ENCODE peak calls at places on chromosomes 16 and 17, in seven cellular contexts. U is endothelial cell, O is sigmoid colon, Z is glutamatergic neuron, X is pancreas, B is left ventricle myocardium inferior, L is AG10803. K is an unnamed sample.

GRCh38 chr17:19359856-19360255 is 2.7 kb downstream of the B9D1 start:
- DNase-seq in U (no peak), O (peak; percentile 50), Z (no peak), X (no peak), B (no peak), L (no peak), K (no peak)

GRCh38 chr17:77420804-77421634 is 280.2 kb downstream of the SEC14L1 start:
- DNase-seq in U (peak; percentile 44), O (peak; percentile 94), Z (peak; percentile 59), X (no peak), B (no peak), L (peak; percentile 87), K (peak; percentile 72)

GRCh38 chr16:27781195-27781524 is 231.2 kb downstream of the KATNIP start:
- DNase-seq in U (no peak), O (peak; percentile 73), Z (peak; percentile 17), X (no peak), B (peak; percentile 45), L (peak; percentile 16), K (no peak)

GRCh38 chr17:80413771-80414507 is 1.0 kb upstream of the ENDOV start:
- DNase-seq in U (no peak), O (no peak), Z (no peak), X (no peak), B (no peak), L (no peak), K (no peak)

GRCh38 chr16:30491229-30491628 is 18.7 kb downstream of the ITGAL start:
- DNase-seq in U (no peak), O (no peak), Z (no peak), X (no peak), B (no peak), L (no peak), K (no peak)

GRCh38 chr17:39225974-39226683 is 384 bp upstream of the STAC2 start:
- DNase-seq in U (peak; percentile 72), O (peak; percentile 87), Z (peak; percentile 95), X (no peak), B (peak; percentile 74), L (no peak), K (no peak)

GRCh38 chr17:68954146-68954971 is 833 bp downstream of the ABCA8 start:
- DNase-seq in U (no peak), O (no peak), Z (no peak), X (no peak), B (no peak), L (peak; percentile 38), K (no peak)

GRCh38 chr16:16042076-16042475 is 92.7 kb downstream of the ABCC1 start:
- DNase-seq in U (no peak), O (no peak), Z (no peak), X (no peak), B (peak; percentile 53), L (peak; percentile 95), K (no peak)

GRCh38 chr17:57739402-57740224 is 5.5 kb downstream of the CCDC182 start:
- DNase-seq in U (no peak), O (no peak), Z (no peak), X (no peak), B (no peak), L (no peak), K (peak; percentile 56)

GRCh38 chr17:38572665-38573365 is 32.9 kb downstream of the SRCIN1 start:
- DNase-seq in U (peak; percentile 35), O (no peak), Z (peak; percentile 72), X (peak; percentile 75), B (no peak), L (no peak), K (peak; percentile 65)

GRCh38 chr17:60345233-60345632 is 46.7 kb downstream of the USP32 start:
- DNase-seq in U (no peak), O (no peak), Z (no peak), X (no peak), B (no peak), L (no peak), K (no peak)

GRCh38 chr16:56013962-56014552 is 138.9 kb upstream of the CES5A start:
- DNase-seq in U (peak; percentile 78), O (no peak), Z (no peak), X (peak; percentile 58), B (peak; percentile 44), L (peak; percentile 5), K (peak; percentile 10)

DNA sequence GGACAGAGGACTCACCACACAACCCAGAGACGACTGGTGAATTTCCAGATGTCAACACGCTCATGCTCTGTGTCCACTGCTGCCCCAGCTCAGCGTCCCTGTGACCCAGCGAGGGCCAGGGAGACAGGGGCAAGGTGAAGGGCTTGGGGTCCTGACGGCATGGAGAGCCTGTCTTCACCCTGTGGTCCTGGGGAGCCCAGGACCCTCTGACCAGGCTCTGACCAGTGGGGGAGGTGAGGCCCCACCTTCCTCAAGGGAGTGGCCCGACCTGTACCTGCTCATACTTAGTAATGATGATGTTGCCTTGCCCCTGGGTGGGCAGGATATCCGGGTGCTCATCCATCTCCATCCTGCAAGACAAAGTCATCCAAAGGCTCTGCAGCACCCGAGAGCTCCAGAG is 39.8 kb downstream of the TNFRSF13B start:
- DNase-seq in U (no peak), O (no peak), Z (no peak), X (peak; percentile 30), B (peak; percentile 3), L (no peak), K (no peak)
- TF ChIP-seq CTCF in U (no peak), O (no peak), Z (no peak), X (no peak), B (no peak), L (no peak), K (no peak)

GRCh38 chr17:44006581-44007345 is 2.3 kb downstream of the NAGS start:
- DNase-seq in U (peak; percentile 97), O (peak; percentile 98), Z (peak; percentile 97), X (peak; percentile 100), B (peak; percentile 98), L (peak; percentile 93), K (peak; percentile 100)

GRCh38 chr17:44005527-44005864 is 1.1 kb downstream of the NAGS start:
- DNase-seq in U (no peak), O (no peak), Z (no peak), X (peak; percentile 58), B (no peak), L (no peak), K (no peak)

GRCh38 chr17:44007346-44008204 is 3.2 kb downstream of the NAGS start:
- DNase-seq in U (no peak), O (peak; percentile 69), Z (no peak), X (peak; percentile 72), B (peak; percentile 33), L (no peak), K (no peak)

GRCh38 chr17:44004761-44005526 is 522 bp downstream of the NAGS start:
- DNase-seq in U (peak; percentile 37), O (no peak), Z (peak; percentile 39), X (peak; percentile 70), B (no peak), L (no peak), K (no peak)

GRCh38 chr17:44005865-44006580 is 1.6 kb downstream of the NAGS start:
- DNase-seq in U (peak; percentile 65), O (no peak), Z (peak; percentile 60), X (peak; percentile 78), B (no peak), L (no peak), K (peak; percentile 61)
- TF ChIP-seq CTCF in U (no peak), O (no peak), Z (no peak), X (no peak), B (no peak), L (peak; percentile 19), K (peak; percentile 26)

GRCh38 chr17:30290077-30290476 is 1.7 kb downstream of the BLMH start:
- DNase-seq in U (no peak), O (no peak), Z (no peak), X (no peak), B (no peak), L (no peak), K (no peak)

GRCh38 chr17:30296499-30297038 is 4.8 kb upstream of the BLMH start:
- DNase-seq in U (no peak), O (no peak), Z (no peak), X (no peak), B (no peak), L (no peak), K (no peak)

GRCh38 chr17:30292490-30292858 is 730 bp upstream of the BLMH start:
- DNase-seq in U (no peak), O (no peak), Z (no peak), X (no peak), B (no peak), L (no peak), K (no peak)

GRCh38 chr17:30291571-30292489 is at the start of gene BLMH:
- DNase-seq in U (peak; percentile 83), O (peak; percentile 88), Z (peak; percentile 88), X (peak; percentile 92), B (peak; percentile 86), L (peak; percentile 77), K (peak; percentile 96)

DNA sequence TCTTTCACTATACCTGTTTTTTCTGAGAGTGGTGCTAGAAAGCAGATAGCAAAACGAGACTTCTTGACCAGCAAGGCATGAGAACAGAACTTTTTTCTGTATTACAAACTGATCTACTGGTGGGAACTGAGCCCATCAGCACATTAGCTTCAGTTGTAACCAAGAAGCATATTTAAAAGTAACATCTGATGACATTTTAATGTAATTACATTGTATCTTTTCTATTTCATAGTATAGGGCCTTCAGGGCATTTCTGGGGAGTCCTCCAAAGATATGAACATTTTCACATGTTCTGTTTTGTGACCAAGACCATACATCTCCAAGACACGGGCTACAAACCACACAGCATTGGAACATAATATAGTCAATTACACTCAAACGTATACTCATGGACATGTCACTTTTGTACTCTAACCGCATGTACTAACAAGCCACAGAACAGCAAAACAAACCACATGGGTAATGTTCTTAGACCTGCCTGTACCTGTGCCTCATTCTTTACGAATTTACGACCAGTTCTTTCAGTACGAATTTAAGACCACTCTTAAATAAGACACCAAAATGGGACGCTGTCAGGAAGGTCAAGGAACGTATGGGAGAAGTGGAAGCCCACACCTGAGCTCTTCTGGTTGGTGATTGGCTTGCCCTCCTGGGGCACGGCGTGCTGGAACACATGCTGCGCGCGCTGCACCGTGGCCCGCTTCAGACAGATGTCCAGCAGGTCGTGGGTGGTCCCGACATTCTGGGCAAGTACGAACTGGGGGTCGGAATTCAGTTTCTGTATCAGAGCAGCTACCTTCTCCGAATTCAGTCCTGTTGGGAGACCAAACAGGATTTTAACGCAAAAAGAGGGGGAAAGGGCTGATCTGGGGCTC is 811 bp downstream of the BLMH start:
- DNase-seq in U (peak; percentile 49), O (peak; percentile 68), Z (peak; percentile 61), X (peak; percentile 77), B (peak; percentile 29), L (peak; percentile 11), K (peak; percentile 50)
- TF ChIP-seq CTCF in U (no peak), O (no peak), Z (no peak), X (no peak), B (no peak), L (no peak), K (no peak)

GRCh38 chr17:7043544-7044268 is at the start of gene SLC16A11:
- DNase-seq in U (no peak), O (no peak), Z (peak; percentile 55), X (peak; percentile 74), B (peak; percentile 47), L (peak; percentile 25), K (peak; percentile 69)

GRCh38 chr17:7047566-7047965 is 3.7 kb upstream of the SLC16A11 start:
- DNase-seq in U (no peak), O (no peak), Z (no peak), X (no peak), B (no peak), L (no peak), K (no peak)

GRCh38 chr17:7048968-7049367 is 5.1 kb upstream of the SLC16A11 start:
- DNase-seq in U (no peak), O (no peak), Z (no peak), X (no peak), B (no peak), L (no peak), K (no peak)

GRCh38 chr17:7045492-7046126 is 1.7 kb upstream of the SLC16A11 start:
- DNase-seq in U (no peak), O (no peak), Z (no peak), X (no peak), B (no peak), L (peak; percentile 81), K (no peak)

GRCh38 chr17:7046127-7046724 is 2.3 kb upstream of the SLC16A11 start:
- DNase-seq in U (no peak), O (no peak), Z (peak; percentile 48), X (peak; percentile 81), B (no peak), L (no peak), K (no peak)
- TF ChIP-seq CTCF in U (no peak), O (no peak), Z (no peak), X (no peak), B (no peak), L (no peak), K (no peak)

K was measured in GM13976.